ENCODE peak calls at places on chromosome 9, in seven cellular contexts. M is uterus, Z is stomach, H is heart right ventricle, Y is body of pancreas, C is astrocyte of the spinal cord, S is thyroid gland. N is an unnamed sample.

GRCh38 chr9:136484153-136485048 is 1.6 kb upstream of the SEC16A start:
- DNase-seq in C (no peak), H (peak; percentile 43), S (peak; percentile 26), M (peak; percentile 39), Y (peak; percentile 68), Z (peak; percentile 76), N (peak; percentile 32)

GRCh38 chr9:33787839-33788238 is 7.5 kb upstream of the PRSS3 start:
- DNase-seq in M (no peak), Y (peak; percentile 90), H (peak; percentile 44), C (no peak), S (peak; percentile 50), Z (no peak), N (no peak)

GRCh38 chr9:18335825-18336224 is 138.1 kb upstream of the ADAMTSL1 start:
- DNase-seq in M (no peak), C (no peak), Y (no peak), H (no peak), Z (no peak), S (no peak), N (no peak)

GRCh38 chr9:96294146-96294545 is 7.8 kb downstream of the HSD17B3 start:
- DNase-seq in H (no peak), S (no peak), Y (no peak), Z (no peak), C (no peak), M (no peak), N (no peak)

GRCh38 chr9:137040568-137040967 is 5.4 kb downstream of the NPDC1 start:
- DNase-seq in C (no peak), Z (no peak), Y (no peak), H (no peak), M (no peak), S (no peak), N (no peak)

GRCh38 chr9:27425827-27426716 is 98.0 kb upstream of the IFNK start:
- DNase-seq in Y (no peak), C (no peak), H (no peak), Z (no peak), M (no peak), S (peak; percentile 27), N (no peak)

GRCh38 chr9:126001581-126002225 is 254.5 kb downstream of the PBX3 start:
- DNase-seq in M (no peak), Z (no peak), Y (no peak), S (no peak), H (no peak), C (no peak), N (no peak)

GRCh38 chr9:79193001-79193400 is 378.8 kb upstream of the TLE4 start:
- DNase-seq in Y (no peak), Z (no peak), C (peak; percentile 40), M (no peak), H (no peak), S (no peak), N (no peak)

GRCh38 chr9:133759146-133759900 is 21.2 kb upstream of the SARDH start:
- DNase-seq in H (peak; percentile 40), Z (peak; percentile 14), Y (no peak), C (no peak), M (no peak), S (peak; percentile 67), N (no peak)

GRCh38 chr9:99143661-99144060 is 38.7 kb downstream of the TGFBR1 start:
- DNase-seq in M (no peak), Z (no peak), H (no peak), S (no peak), C (no peak), Y (no peak), N (no peak)

GRCh38 chr9:26357803-26358339 is 534.7 kb downstream of the CAAP1 start:
- DNase-seq in Y (no peak), H (no peak), C (no peak), Z (no peak), S (peak; percentile 12), M (no peak), N (no peak)

GRCh38 chr9:128115187-128116103 is 12.1 kb downstream of the PTGES2 start:
- DNase-seq in H (no peak), C (no peak), Z (peak; percentile 94), S (peak; percentile 50), M (peak; percentile 13), Y (peak; percentile 94), N (no peak)

GRCh38 chr9:2618289-2618688 is 3.3 kb upstream of the VLDLR start:
- DNase-seq in M (no peak), S (no peak), Z (no peak), Y (no peak), H (no peak), C (no peak), N (no peak)

GRCh38 chr9:94002316-94003140 is 47.4 kb upstream of the BARX1 start:
- DNase-seq in S (peak; percentile 43), Z (peak; percentile 56), H (no peak), Y (peak; percentile 45), M (no peak), C (peak; percentile 57), N (peak; percentile 64)

GRCh38 chr9:95874303-95874988 is 1.0 kb upstream of the ERCC6L2 start:
- DNase-seq in S (peak; percentile 9), M (no peak), Z (no peak), C (no peak), H (no peak), Y (no peak), N (no peak)

GRCh38 chr9:19456996-19457693 is 48.3 kb downstream of the ACER2 start:
- DNase-seq in S (peak; percentile 64), C (peak; percentile 79), M (peak; percentile 75), Z (peak; percentile 68), H (peak; percentile 80), Y (peak; percentile 74), N (peak; percentile 79)

GRCh38 chr9:34653610-34654072 is 1.7 kb downstream of the IL11RA start:
- DNase-seq in C (no peak), H (no peak), Z (no peak), S (no peak), M (peak; percentile 63), Y (no peak), N (peak; percentile 58)

GRCh38 chr9:134165357-134166315 is 1.3 kb upstream of the RNU6ATAC start:
- DNase-seq in M (peak; percentile 46), S (peak; percentile 31), H (peak; percentile 31), Z (no peak), C (no peak), Y (peak; percentile 52), N (no peak)

GRCh38 chr9:124284940-124285441 is 27.2 kb downstream of the NEK6 start:
- DNase-seq in Y (peak; percentile 32), Z (no peak), C (peak; percentile 67), S (no peak), M (peak; percentile 45), H (no peak), N (no peak)

GRCh38 chr9:114283551-114284111 is 39.3 kb upstream of the ORM1 start:
- DNase-seq in Z (no peak), S (no peak), Y (no peak), M (peak; percentile 12), C (no peak), H (no peak), N (no peak)

GRCh38 chr9:135670721-135671590 is 7.8 kb downstream of the LCN9 start:
- DNase-seq in S (no peak), Y (no peak), M (no peak), H (no peak), C (no peak), Z (no peak), N (no peak)

GRCh38 chr9:37938121-37938906 is 34.4 kb upstream of the SLC25A51 start:
- DNase-seq in S (no peak), Y (no peak), M (peak; percentile 40), Z (no peak), H (no peak), C (peak; percentile 76), N (peak; percentile 33)

GRCh38 chr9:89590415-89590814 is 14.4 kb upstream of the GADD45G start:
- DNase-seq in S (no peak), M (no peak), H (no peak), Z (no peak), C (no peak), Y (no peak), N (no peak)

GRCh38 chr9:131826053-131826452 is 86.2 kb upstream of the RAPGEF1 start:
- DNase-seq in Y (no peak), Z (no peak), S (no peak), M (no peak), H (no peak), C (no peak), N (no peak)

GRCh38 chr9:105055922-105056321 is 128.0 kb upstream of the ABCA1 start:
- DNase-seq in Z (no peak), C (peak; percentile 62), Y (no peak), M (no peak), S (no peak), H (no peak), N (no peak)

GRCh38 chr9:113274474-113275146 is 762 bp downstream of the CDC26 start:
- DNase-seq in Z (no peak), M (no peak), Y (peak; percentile 47), C (peak; percentile 67), H (peak; percentile 36), S (no peak), N (peak; percentile 42)

GRCh38 chr9:20684865-20685696 is 1.0 kb downstream of the FOCAD start:
- DNase-seq in C (peak; percentile 75), S (no peak), H (no peak), M (no peak), Y (no peak), Z (no peak), N (no peak)

DNA sequence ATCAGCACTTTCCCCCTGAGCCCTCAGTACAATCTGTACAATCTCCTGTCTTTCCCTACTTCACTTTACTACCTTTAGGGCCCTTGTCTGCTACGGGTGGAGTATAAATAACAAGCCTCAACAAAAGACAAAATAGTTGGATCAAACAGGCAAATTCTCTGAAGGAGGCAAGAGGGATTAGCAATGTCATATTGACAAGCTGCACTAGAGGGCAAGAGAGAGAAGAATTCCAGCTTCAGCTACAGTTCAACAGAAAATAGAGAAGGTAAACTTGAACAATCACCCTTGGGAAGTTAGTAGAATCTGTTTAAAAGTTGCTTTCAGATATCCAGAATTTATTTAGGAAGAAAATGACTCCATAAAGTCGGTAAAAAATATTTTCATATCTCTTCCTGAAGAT is 68.4 kb upstream of the IZUMO3 start:
- DNase-seq in C (peak; percentile 4), H (no peak), M (no peak), S (no peak), Y (no peak), Z (no peak), N (no peak)
- TF ChIP-seq CTCF in C (peak; percentile 36), H (no peak), M (no peak), S (no peak), Y (no peak), Z (no peak), N (peak; percentile 37)

GRCh38 chr9:87029904-87030303 is 82.6 kb upstream of the GAS1 start:
- DNase-seq in Y (no peak), H (no peak), C (no peak), S (no peak), Z (no peak), M (no peak), N (no peak)
- TF ChIP-seq CTCF in Y (no peak), H (no peak), C (no peak), S (no peak), Z (no peak), M (no peak), N (no peak)

GRCh38 chr9:84317563-84317962 is 23.0 kb downstream of the SLC28A3 start:
- DNase-seq in C (no peak), S (no peak), Z (no peak), Y (no peak), H (no peak), M (no peak), N (no peak)
- TF ChIP-seq CTCF in C (peak; percentile 22), S (no peak), Z (no peak), Y (no peak), H (no peak), M (no peak), N (no peak)

DNA sequence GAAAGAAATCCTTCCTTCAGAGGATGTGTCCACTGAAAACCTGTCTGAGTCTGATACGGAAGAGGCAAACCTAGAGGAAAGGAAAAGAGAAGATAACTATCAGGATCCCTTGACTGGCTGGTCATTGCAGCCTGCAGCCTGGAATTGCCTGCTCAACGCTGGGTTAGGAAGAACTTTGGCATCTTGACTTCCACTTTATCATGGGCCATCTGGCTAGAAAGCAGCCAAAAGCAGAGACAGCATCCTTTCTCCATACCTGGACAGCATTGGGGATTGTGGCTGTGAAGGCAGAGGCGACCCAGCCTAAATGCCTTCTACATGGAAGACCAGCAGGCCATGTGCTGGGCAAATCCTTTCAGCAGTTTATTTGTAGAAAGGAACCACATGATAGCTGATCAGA is 58.7 kb upstream of the PTPN3 start:
- DNase-seq in H (no peak), C (no peak), Z (no peak), M (no peak), S (no peak), Y (no peak), N (no peak)
- TF ChIP-seq CTCF in H (no peak), C (no peak), Z (no peak), M (no peak), S (no peak), Y (no peak), N (no peak)